ENCODE peak calls at places on chromosomes 5 and 9, in four cellular contexts. L is GM23248, M is K562, U is ovary. W is an unnamed sample. For H3K4me1, the result is how much of the 10 kb centered on the place peaks cover.

GRCh38 chr9:36191696-36192095 is 975 bp downstream of the CLTA start:
- DNase-seq in L (peak), M (no peak), U (no peak), W (no peak)

GRCh38 chr5:142529626-142530278 is 156.1 kb downstream of the FGF1 start:
- DNase-seq in L (peak), M (no peak), U (no peak), W (peak)

GRCh38 chr9:108297025-108297424 is 558.8 kb downstream of the ACTL7B start:
- DNase-seq in L (peak), M (no peak), U (no peak), W (no peak)

GRCh38 chr5:108461628-108462367 is 79.9 kb upstream of the FBXL17 start:
- DNase-seq in L (peak), M (no peak), U (no peak), W (peak)

GRCh38 chr9:33880562-33881089 is 63.7 kb downstream of the UBE2R2 start:
- DNase-seq in L (no peak), M (peak), U (no peak), W (no peak)

GRCh38 chr9:7668541-7668940 is 131.0 kb downstream of the DMAC1 start:
- DNase-seq in L (no peak), M (no peak), U (no peak), W (no peak)

GRCh38 chr5:119340597-119341218 is 15.1 kb upstream of the TNFAIP8 start:
- DNase-seq in L (no peak), M (no peak), U (no peak), W (no peak)

GRCh38 chr9:123128591-123128990 is 95.1 kb downstream of the GPR21 start:
- DNase-seq in L (no peak), M (no peak), U (no peak), W (no peak)

GRCh38 chr9:112753725-112754124 is 3.2 kb downstream of the SNX30 start:
- DNase-seq in L (peak), M (no peak), U (no peak), W (peak)

GRCh38 chr5:156402387-156402921 is 75.5 kb downstream of the SGCD start:
- DNase-seq in L (no peak), M (no peak), U (peak), W (no peak)

GRCh38 chr5:32916648-32917047 is 205.5 kb downstream of the NPR3 start:
- DNase-seq in L (peak), M (no peak), U (peak), W (peak)

DNA sequence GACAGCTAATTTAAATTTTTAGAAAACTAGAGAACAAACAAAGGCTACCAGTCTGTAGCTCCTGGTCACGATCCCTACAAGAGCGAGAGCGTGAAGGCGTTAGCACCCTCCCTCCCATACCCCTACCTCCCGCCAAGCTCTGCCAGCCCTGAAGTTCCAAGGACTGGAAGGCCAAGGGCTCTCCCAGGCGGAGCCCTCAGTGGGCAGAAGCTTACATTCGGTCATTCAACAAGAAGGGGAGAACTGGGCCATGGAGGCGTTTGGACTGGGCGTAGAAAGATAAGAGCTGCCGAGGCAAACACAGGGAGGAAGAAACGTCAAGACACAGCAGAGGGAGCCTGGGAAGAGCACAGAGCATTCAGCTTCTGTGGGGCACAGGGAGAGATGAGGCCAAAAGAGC is 3.0 kb downstream of the MXD3 start:
- DNase-seq in L (no peak), M (no peak), U (no peak), W (no peak)
- H3K4me1 ChIP-seq in L (under half), M (half or more), U (under half), W (under half)

GRCh38 chr9:105088499-105088898 is 156.0 kb upstream of the SLC44A1 start:
- DNase-seq in L (no peak), M (no peak), U (no peak), W (no peak)
- H3K4me1 ChIP-seq in L (under half), M (under half), U (under half), W (under half)

GRCh38 chr5:177455036-177455660 is 8.5 kb downstream of the PRR7 start:
- DNase-seq in L (peak), M (peak), U (peak), W (peak)
- H3K4me1 ChIP-seq in L (under half), M (half or more), U (under half), W (under half)

GRCh38 chr5:103270581-103270980 is 12.0 kb downstream of the MACIR start:
- DNase-seq in L (no peak), M (no peak), U (no peak), W (no peak)

GRCh38 chr5:103271570-103272289 is 13.2 kb downstream of the MACIR start:
- DNase-seq in L (no peak), M (no peak), U (no peak), W (peak)

GRCh38 chr5:103275851-103276250 is 17.3 kb downstream of the MACIR start:
- DNase-seq in L (no peak), M (no peak), U (no peak), W (no peak)

GRCh38 chr5:103273952-103274351 is 15.4 kb downstream of the MACIR start:
- DNase-seq in L (no peak), M (no peak), U (no peak), W (peak)

DNA sequence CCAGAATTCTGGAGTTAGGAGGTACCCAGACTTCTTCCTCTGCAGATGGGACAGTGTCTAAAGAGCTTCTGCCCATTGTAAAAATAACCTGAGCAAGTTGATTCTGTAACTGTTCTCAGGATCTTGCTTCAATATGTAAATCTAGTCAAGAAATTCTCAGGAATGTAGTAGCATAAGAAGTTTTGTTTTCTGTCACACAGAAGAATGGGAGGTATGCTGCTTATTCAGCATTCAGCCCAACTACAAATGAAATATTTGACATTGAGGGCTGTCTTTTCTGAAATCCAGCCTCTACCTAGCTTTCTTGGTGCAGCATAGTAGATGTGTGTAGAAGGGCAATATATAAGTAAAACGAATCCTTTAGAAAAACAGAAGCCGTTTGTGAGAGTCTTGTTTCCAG is 13.8 kb downstream of the MACIR start:
- DNase-seq in L (no peak), M (no peak), U (no peak), W (no peak)
- H3K4me1 ChIP-seq in L (under half), M (under half), U (under half), W (under half)

DNA sequence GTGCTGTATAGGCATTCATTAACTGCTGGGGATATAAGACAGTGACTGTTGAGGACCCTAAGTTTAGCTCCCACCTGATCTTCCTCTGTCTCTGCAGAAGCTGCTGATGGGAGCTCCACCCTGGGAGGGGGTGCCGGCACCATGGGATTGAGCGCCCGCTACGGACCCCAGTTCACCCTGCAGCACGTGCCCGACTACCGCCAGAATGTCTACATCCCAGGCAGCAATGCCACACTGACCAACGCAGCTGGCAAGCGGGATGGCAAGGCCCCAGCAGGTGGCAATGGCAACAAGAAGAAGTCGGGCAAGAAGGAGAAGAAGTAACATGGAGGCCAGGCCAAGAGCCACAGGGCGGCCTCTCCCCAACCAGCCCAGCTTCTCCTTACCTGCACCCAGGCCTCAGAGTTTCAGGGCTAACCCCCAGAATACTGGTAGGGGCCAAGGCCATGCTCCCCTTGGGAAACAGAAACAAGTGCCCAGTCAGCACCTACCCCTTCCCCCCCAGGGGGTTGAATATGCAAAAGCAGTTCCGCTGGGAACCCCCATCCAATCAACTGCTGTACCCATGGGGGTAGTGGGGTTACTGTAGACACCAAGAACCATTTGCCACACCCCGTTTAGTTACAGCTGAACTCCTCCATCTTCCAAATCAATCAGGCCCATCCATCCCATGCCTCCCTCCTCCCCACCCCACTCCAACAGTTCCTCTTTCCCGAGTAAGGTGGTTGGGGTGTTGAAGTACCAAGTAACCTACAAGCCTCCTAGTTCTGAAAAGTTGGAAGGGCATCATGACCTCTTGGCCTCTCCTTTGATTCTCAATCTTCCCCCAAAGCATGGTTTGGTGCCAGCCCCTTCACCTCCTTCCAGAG is 22.2 kb downstream of the PCDHGC5 start:
- DNase-seq in L (no peak), M (no peak), U (no peak), W (no peak)
- H3K4me1 ChIP-seq in L (half or more), M (under half), U (under half), W (under half)

GRCh38 chr5:4547547-4547946 is 592.6 kb upstream of the ADAMTS16 start:
- DNase-seq in L (no peak), M (no peak), U (no peak), W (no peak)

GRCh38 chr5:4540375-4541173 is 599.6 kb upstream of the ADAMTS16 start:
- DNase-seq in L (no peak), M (no peak), U (no peak), W (no peak)

GRCh38 chr5:4542145-4542778 is 597.9 kb upstream of the ADAMTS16 start:
- DNase-seq in L (no peak), M (no peak), U (no peak), W (no peak)

GRCh38 chr5:4541334-4541733 is 598.8 kb upstream of the ADAMTS16 start:
- DNase-seq in L (no peak), M (no peak), U (no peak), W (no peak)

GRCh38 chr5:4544049-4544675 is 596.0 kb upstream of the ADAMTS16 start:
- DNase-seq in L (no peak), M (no peak), U (no peak), W (no peak)
- H3K4me1 ChIP-seq in L (under half), M (under half), U (under half), W (under half)

GRCh38 chr5:177363565-177363964 is 5.8 kb downstream of the RGS14 start:
- DNase-seq in L (no peak), M (no peak), U (no peak), W (no peak)

GRCh38 chr5:177362871-177363507 is 5.3 kb downstream of the RGS14 start:
- DNase-seq in L (peak), M (peak), U (peak), W (peak)

GRCh38 chr5:177362102-177362868 is 4.6 kb downstream of the RGS14 start:
- DNase-seq in L (no peak), M (no peak), U (no peak), W (no peak)

GRCh38 chr5:177365845-177366527 is 8.3 kb downstream of the RGS14 start:
- DNase-seq in L (no peak), M (peak), U (no peak), W (no peak)

GRCh38 chr5:177364159-177364962 is 6.6 kb downstream of the RGS14 start:
- DNase-seq in L (peak), M (no peak), U (no peak), W (no peak)
- H3K4me1 ChIP-seq in L (under half), M (half or more), U (under half), W (under half)

DNA sequence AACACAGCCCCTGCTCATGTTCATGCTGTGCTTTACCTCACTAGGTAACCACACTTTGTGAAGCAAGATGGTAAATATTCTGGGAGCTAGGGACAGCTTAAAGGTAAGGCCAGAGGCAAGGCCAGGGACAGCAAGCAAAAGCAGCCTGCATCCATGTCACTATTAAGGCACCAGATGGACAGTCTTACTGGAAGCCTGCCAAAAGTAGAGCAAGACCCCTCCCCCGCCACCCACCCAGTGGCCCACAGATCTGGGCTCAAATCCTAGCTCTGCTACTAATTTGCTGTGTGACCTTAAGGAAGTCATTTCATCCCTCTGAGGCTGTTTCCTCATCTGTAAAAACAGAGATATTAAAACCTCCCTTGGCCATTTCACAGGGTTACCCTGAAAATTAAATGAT is 13.2 kb upstream of the ERMP1 start:
- DNase-seq in L (no peak), M (no peak), U (no peak), W (no peak)
- H3K4me1 ChIP-seq in L (under half), M (under half), U (under half), W (under half)

W was measured in PC-3.